ENCODE peak calls at places on chromosome 21, in four cellular contexts. X, K, R and H are unnamed samples.

GRCh38 chr21:23083242-23083641 is 2085.0 kb downstream of the NCAM2 start:
- DNase-seq in X (no peak), K (no peak), R (no peak), H (no peak)

GRCh38 chr21:43929217-43929971 is 64.4 kb downstream of the AGPAT3 start:
- DNase-seq in X (no peak), K (no peak), R (no peak), H (no peak)

GRCh38 chr21:41597227-41597626 is 89.3 kb upstream of the TMPRSS2 start:
- DNase-seq in X (no peak), K (no peak), R (no peak), H (no peak)

GRCh38 chr21:38354231-38354630 is 97.4 kb downstream of the KCNJ15 start:
- DNase-seq in X (no peak), K (no peak), R (no peak), H (no peak)

GRCh38 chr21:44756416-44757185 is 45.0 kb downstream of the UBE2G2 start:
- DNase-seq in X (no peak), K (no peak), R (no peak), H (no peak)

GRCh38 chr21:30146558-30147282 is 19.9 kb downstream of the CLDN17 start:
- DNase-seq in X (no peak), K (no peak), R (no peak), H (no peak)

GRCh38 chr21:45138199-45139002 is 64.0 kb downstream of the ADARB1 start:
- DNase-seq in X (peak; percentile 55), K (no peak), R (no peak), H (peak; percentile 60)

GRCh38 chr21:38773108-38774061 is 32.3 kb upstream of the ETS2 start:
- DNase-seq in X (peak; percentile 95), K (peak; percentile 90), R (no peak), H (no peak)

GRCh38 chr21:34827445-34828235 is 158.8 kb downstream of the CLIC6 start:
- DNase-seq in X (no peak), K (no peak), R (no peak), H (no peak)

GRCh38 chr21:41884501-41885030 is 5.4 kb upstream of the PRDM15 start:
- DNase-seq in X (no peak), K (no peak), R (no peak), H (no peak)

GRCh38 chr21:32524010-32524719 is 61.2 kb downstream of the TCP10L start:
- DNase-seq in X (peak; percentile 64), K (peak; percentile 50), R (no peak), H (no peak)

GRCh38 chr21:24290151-24290833 is 1317.0 kb downstream of the MRPL39 start:
- DNase-seq in X (no peak), K (no peak), R (peak; percentile 53), H (no peak)

GRCh38 chr21:46297311-46298082 is 11.4 kb downstream of the YBEY start:
- DNase-seq in X (no peak), K (no peak), R (no peak), H (no peak)

GRCh38 chr21:35503646-35504045 is 454.5 kb upstream of the RUNX1 start:
- DNase-seq in X (no peak), K (no peak), R (peak; percentile 35), H (no peak)

GRCh38 chr21:44947930-44948331 is 8.1 kb downstream of the SLX9 start:
- DNase-seq in X (no peak), K (no peak), R (no peak), H (no peak)

GRCh38 chr21:36966846-36967657 is 583 bp upstream of the HLCS start:
- DNase-seq in X (peak; percentile 23), K (no peak), R (no peak), H (no peak)

GRCh38 chr21:44913425-44914175 is 7.1 kb downstream of the ITGB2 start:
- DNase-seq in X (no peak), K (no peak), R (no peak), H (no peak)

GRCh38 chr21:43373387-43374227 is 53.3 kb downstream of the SIK1 start:
- DNase-seq in X (no peak), K (no peak), R (no peak), H (no peak)

GRCh38 chr21:41328660-41329300 is 12.2 kb downstream of the FAM3B start:
- DNase-seq in X (no peak), K (no peak), R (no peak), H (no peak)

GRCh38 chr21:20258542-20258941 is 739.7 kb upstream of the NCAM2 start:
- DNase-seq in X (no peak), K (no peak), R (no peak), H (no peak)

GRCh38 chr21:39441502-39442475 is 3.8 kb downstream of the LCA5L start:
- DNase-seq in X (peak; percentile 48), K (peak; percentile 28), R (no peak), H (no peak)

GRCh38 chr21:26572668-26573381 is at the start of gene CYYR1:
- DNase-seq in X (no peak), K (no peak), R (no peak), H (no peak)

GRCh38 chr21:42151148-42152074 is 67.5 kb upstream of the ABCG1 start:
- DNase-seq in X (no peak), K (no peak), R (no peak), H (no peak)

GRCh38 chr21:45354970-45355369 is 50.0 kb upstream of the COL18A1 start:
- DNase-seq in X (no peak), K (no peak), R (no peak), H (no peak)

GRCh38 chr21:16058896-16059295 is 329.1 kb downstream of the USP25 start:
- DNase-seq in X (no peak), K (no peak), R (no peak), H (no peak)

GRCh38 chr21:42753804-42754203 is 100.4 kb downstream of the PDE9A start:
- DNase-seq in X (no peak), K (no peak), R (no peak), H (no peak)